ENCODE peak calls at places on chromosomes 3 and 15, in six cellular contexts. X is CD8-positive, alpha-beta memory T cell; K is right cardiac atrium; Y is right lobe of liver; H is pancreas; J is body of pancreas. M is an unnamed sample. For H3K27me3, the result is how much of the 10 kb centered on the place peaks cover.

GRCh38 chr3:179100652-179101051 is 29.0 kb upstream of the ZMAT3 start:
- DNase-seq in X (no peak), K (no peak), Y (no peak), H (no peak), J (no peak), M (no peak)

GRCh38 chr15:45448066-45448510 is 69.7 kb upstream of the GATM start:
- DNase-seq in X (no peak), K (no peak), Y (peak), H (no peak), J (peak), M (no peak)

GRCh38 chr3:44596631-44597030 is 11.9 kb downstream of the ZNF660 start:
- DNase-seq in X (no peak), K (no peak), Y (no peak), H (no peak), J (no peak), M (no peak)

GRCh38 chr3:61966200-61966599 is 404.8 kb downstream of the PTPRG start:
- DNase-seq in X (no peak), K (no peak), Y (no peak), H (no peak), J (no peak), M (no peak)

GRCh38 chr3:181999314-181999713 is 287.6 kb downstream of the SOX2 start:
- DNase-seq in X (no peak), K (no peak), Y (no peak), H (no peak), J (no peak), M (no peak)

GRCh38 chr3:54121404-54122045 is 827 bp upstream of the CACNA2D3 start:
- DNase-seq in X (no peak), K (peak), Y (no peak), H (peak), J (no peak), M (no peak)

GRCh38 chr3:35946121-35946856 is 307.0 kb downstream of the ARPP21 start:
- DNase-seq in X (no peak), K (no peak), Y (no peak), H (no peak), J (no peak), M (peak)

GRCh38 chr3:117285721-117286120 is 576.1 kb downstream of the TUSC7 start:
- DNase-seq in X (no peak), K (no peak), Y (no peak), H (no peak), J (no peak), M (no peak)

GRCh38 chr3:127970966-127971592 is 56.0 kb downstream of the KBTBD12 start:
- DNase-seq in X (no peak), K (no peak), Y (no peak), H (no peak), J (peak), M (peak)

GRCh38 chr15:80887148-80887547 is 102.5 kb downstream of the MESD start:
- DNase-seq in X (no peak), K (no peak), Y (no peak), H (no peak), J (no peak), M (no peak)

GRCh38 chr3:149534671-149535394 is 60.3 kb downstream of the TM4SF4 start:
- DNase-seq in X (no peak), K (no peak), Y (no peak), H (no peak), J (no peak), M (peak)

GRCh38 chr15:92909131-92909781 is 9.1 kb downstream of the CHD2 start:
- DNase-seq in X (no peak), K (no peak), Y (no peak), H (no peak), J (no peak), M (no peak)

DNA sequence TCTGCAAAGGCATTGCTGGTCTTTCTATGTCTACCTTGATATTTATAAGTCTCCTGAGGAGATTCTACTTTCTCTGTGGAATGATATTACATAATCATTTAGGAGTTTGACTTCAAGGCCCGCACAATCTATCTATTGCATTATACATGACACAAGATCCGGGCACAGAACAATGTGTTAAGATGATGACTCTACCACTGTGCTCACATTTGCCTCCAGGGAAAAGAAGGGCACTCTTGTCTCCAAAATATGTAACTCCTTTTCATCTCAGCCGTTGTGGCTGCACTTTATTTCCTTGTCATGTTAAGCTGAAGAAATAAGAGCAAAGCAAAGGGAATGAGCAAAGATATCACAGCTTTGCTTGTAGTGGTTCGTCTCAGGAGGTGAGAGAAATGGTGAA is 184.5 kb downstream of the P3H2 start:
- DNase-seq in X (no peak), K (no peak), Y (no peak), H (no peak), J (no peak), M (no peak)
- H3K27ac ChIP-seq in X (no peak), K (no peak), Y (no peak), H (no peak), J (no peak), M (no peak)

DNA sequence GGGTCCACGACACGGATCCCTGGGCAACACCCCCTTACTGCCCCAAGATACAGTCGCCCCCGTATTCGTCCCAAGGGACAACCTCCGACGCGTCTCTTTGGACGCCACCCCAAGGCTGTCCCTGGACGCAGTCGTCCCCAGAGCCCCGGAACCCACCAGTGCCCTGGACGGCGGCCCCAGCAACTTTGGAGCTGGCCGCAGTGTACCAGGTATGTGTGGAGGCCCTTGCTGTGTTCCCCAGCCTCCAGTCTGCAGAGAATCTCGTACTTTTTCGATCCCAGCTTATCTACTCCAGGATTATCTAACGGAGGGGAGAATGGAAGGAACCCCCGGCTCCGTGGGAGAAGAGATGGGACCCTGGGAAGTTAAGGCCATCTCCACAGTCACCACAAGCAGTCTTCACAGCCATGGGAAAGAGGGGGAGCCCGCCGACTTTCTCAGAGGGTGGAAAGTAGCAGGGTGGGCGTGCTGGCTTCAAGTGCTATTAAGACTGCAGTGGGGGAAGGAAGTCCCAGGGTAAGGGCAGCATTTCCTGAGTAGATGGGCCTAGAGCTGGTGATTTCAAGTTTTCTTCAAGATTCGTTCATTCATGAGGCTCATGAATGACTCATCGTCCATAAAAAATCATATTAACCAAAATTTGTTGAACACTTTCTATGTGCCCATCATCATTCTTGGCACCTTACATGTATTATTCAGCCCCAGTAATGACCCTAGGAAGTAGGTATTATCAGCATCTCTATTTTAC is 1.1 kb downstream of the MESP2 start:
- DNase-seq in X (no peak), K (no peak), Y (no peak), H (no peak), J (no peak), M (no peak)
- H3K4me3 ChIP-seq in X (no peak), K (no peak), Y (no peak), H (no peak), J (no peak), M (no peak)

GRCh38 chr15:58062175-58062574 is 3.3 kb downstream of the ALDH1A2 start:
- DNase-seq in X (no peak), K (no peak), Y (no peak), H (no peak), J (no peak), M (no peak)
- H3K27me3 ChIP-seq in X (under half), K (under half), Y (under half), H (under half), J (under half), M (under half)

DNA sequence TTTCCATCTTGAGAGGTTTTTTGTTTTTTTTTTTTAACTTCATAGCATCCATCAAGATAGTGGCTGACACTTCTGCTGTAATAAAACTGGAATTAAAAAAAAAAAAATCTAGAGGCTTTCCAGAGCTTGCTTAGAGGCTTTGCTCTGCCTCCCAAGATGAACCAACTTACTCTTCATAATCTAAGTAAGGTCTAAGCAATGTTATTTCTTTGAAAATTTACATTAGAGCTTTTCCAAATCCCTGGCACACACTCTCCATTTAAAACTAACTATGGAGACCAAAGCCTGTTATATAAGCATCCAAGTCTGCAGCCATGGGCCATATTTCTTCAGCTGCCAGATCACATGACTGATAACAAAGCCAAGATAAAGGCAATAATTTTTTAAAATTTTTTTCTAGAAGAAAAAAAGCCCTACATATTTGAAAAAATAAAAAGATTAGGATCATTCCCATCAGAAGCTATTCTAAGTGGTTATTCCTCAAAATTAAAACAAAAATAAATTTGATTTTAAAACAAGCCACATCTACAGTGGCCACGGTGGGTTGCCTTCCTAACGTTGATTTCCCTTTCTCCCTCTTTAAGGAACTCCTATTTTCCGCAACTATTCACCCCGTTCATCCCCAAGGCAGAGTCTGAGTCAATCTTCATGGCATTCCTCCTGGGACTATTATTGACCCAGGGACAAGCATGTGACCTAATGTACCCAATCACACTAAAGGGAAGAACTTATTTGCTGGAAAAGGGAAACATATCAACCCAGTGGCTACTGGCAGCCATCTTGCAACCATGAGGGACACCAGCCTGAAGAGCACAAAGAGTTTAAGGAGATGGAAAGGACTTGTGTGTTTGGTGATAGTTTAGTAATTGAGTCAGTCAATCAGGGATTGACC is 55.2 kb upstream of the ARHGEF3 start:
- DNase-seq in X (no peak), K (no peak), Y (no peak), H (no peak), J (no peak), M (no peak)
- H3K27ac ChIP-seq in X (no peak), K (no peak), Y (no peak), H (no peak), J (no peak), M (no peak)

DNA sequence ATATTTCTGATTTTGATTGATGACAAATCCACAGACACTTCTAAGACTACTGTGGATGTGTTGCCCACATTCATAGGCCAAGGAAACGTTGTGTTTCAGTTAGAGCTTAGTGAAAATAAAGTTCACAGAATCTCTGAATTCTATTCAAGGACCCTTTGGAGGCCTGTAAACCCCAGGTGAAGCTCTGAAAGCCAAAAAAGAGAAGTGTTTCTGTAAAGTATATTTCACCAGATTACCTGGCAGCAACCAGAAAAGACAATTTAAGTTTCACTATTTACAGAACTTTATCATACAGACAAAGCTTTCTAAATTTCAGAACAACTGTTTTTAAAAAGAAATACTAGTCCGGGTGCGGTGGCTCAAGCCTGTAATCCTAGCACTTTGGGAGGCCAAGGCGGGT is 2.6 kb downstream of the CLPX start:
- DNase-seq in X (no peak), K (no peak), Y (no peak), H (no peak), J (no peak), M (no peak)
- H3K4me3 ChIP-seq in X (no peak), K (no peak), Y (no peak), H (no peak), J (no peak), M (no peak)

GRCh38 chr15:41506796-41507341 is 6.8 kb downstream of the LTK start:
- DNase-seq in X (no peak), K (no peak), Y (no peak), H (no peak), J (no peak), M (no peak)
- H3K27me3 ChIP-seq in X (under half), K (under half), Y (under half), H (under half), J (under half), M (under half)

GRCh38 chr3:141410861-141411771 is 42.8 kb downstream of the ZBTB38 start:
- DNase-seq in X (no peak), K (no peak), Y (no peak), H (no peak), J (peak), M (no peak)

GRCh38 chr3:141414141-141414689 is 45.9 kb downstream of the ZBTB38 start:
- DNase-seq in X (no peak), K (no peak), Y (no peak), H (no peak), J (no peak), M (no peak)

GRCh38 chr3:141412087-141412935 is 44.0 kb downstream of the ZBTB38 start:
- DNase-seq in X (peak), K (no peak), Y (peak), H (no peak), J (peak), M (peak)

GRCh38 chr3:141413387-141414140 is 45.3 kb downstream of the ZBTB38 start:
- DNase-seq in X (no peak), K (no peak), Y (no peak), H (no peak), J (no peak), M (no peak)

DNA sequence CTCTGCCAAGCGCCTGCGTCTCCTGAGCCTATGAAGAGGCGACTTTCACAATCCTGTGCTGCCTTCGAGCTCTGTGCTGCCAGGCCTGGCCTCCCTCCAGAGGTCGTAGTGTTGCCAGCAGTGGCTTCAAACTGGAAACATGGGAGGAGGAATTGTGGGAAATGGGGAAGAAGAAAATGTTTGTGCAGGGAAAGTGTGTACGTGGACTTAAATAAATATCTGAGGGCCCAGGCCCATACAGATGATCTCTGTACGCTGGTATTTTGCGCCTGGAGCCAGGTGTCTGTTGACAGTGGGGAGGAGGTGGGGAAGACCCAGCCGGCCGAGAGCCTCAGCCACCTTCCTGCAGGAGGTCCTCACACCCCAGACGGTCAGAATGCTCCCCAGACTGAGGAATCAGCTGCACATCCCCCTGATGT is 44.6 kb downstream of the ZBTB38 start:
- DNase-seq in X (no peak), K (peak), Y (peak), H (peak), J (peak), M (no peak)
- H3K27ac ChIP-seq in X (peak), K (peak), Y (peak), H (peak), J (peak), M (no peak)

GRCh38 chr3:188607810-188608209 is 453.9 kb downstream of the LPP start:
- DNase-seq in X (no peak), K (no peak), Y (no peak), H (no peak), J (no peak), M (no peak)

GRCh38 chr3:188602620-188603019 is 448.7 kb downstream of the LPP start:
- DNase-seq in X (no peak), K (no peak), Y (no peak), H (no peak), J (no peak), M (no peak)

GRCh38 chr3:188608401-188608800 is 454.4 kb downstream of the LPP start:
- DNase-seq in X (no peak), K (no peak), Y (no peak), H (no peak), J (no peak), M (no peak)

GRCh38 chr3:188605231-188605630 is 451.3 kb downstream of the LPP start:
- DNase-seq in X (no peak), K (no peak), Y (no peak), H (no peak), J (no peak), M (no peak)

DNA sequence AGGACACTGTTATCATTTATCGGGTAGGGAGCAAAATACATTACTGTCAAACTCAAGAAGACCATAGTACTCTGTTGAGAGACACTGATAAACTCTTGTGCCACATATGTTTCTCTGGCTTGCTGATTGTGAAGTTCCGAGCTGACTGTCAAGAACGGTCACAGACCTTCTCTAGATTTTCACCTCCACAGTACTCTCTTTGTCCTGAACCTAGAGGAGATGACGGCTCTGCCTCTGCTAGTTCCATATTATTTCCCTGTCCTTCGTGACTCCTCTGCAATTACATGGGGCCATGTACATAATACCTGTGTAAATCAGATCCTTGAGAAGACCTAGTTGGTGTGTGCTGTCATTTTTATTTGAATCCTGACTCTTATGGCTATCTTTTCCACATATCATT is 452.0 kb downstream of the LPP start:
- DNase-seq in X (no peak), K (no peak), Y (no peak), H (no peak), J (no peak), M (no peak)
- H3K4me3 ChIP-seq in X (no peak), K (no peak), Y (no peak), H (no peak), J (no peak), M (no peak)

DNA sequence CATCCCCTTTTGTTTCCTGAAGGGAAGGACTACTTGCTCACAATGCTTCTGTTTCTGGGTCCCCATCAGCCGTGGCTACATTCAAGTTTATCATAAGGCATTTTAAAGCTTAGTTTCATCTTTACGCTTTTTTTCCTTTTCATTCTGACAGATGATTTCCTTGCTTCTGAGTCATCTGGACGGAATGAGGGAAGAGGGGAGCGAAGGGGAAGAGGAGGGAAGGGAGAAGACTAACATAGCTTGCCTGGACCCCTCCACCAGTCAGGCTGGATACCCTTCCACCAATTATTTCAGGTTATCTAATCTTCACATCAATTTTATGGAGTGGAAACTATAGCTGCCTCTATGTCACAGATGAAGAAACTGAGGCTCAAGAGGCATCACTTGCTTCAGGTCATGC is 27.6 kb downstream of the FAM3D start:
- DNase-seq in X (no peak), K (no peak), Y (no peak), H (no peak), J (no peak), M (no peak)
- H3K27me3 ChIP-seq in X (under half), K (under half), Y (under half), H (under half), J (under half), M (under half)

M was measured in SJCRH30.